ENCODE peak calls at places on chromosomes 6 and 20, in six cellular contexts. U is lower lobe of right lung, Y is cardiac muscle cell, V is neural progenitor cell, B is mesendoderm, E is IMR-90. Z is an unnamed sample. For H3K4me1, the result is how much of the 10 kb centered on the place peaks cover.

GRCh38 chr20:62367483-62368302 is 581 bp upstream of the LAMA5 start:
- DNase-seq in U (no peak), Y (peak), V (peak), B (peak), E (no peak), Z (peak)

GRCh38 chr20:52974155-52974554 is 2.0 kb downstream of the TSHZ2 start:
- DNase-seq in U (no peak), Y (peak), V (no peak), B (no peak), E (no peak), Z (no peak)

GRCh38 chr6:81751388-81752083 is 945 bp downstream of the TENT5A start:
- DNase-seq in U (peak), Y (peak), V (peak), B (peak), E (peak), Z (peak)

GRCh38 chr20:63095718-63096654 is 89.2 kb upstream of the BHLHE23 start:
- DNase-seq in U (peak), Y (no peak), V (no peak), B (no peak), E (no peak), Z (no peak)

GRCh38 chr6:18406955-18407738 is 20.0 kb downstream of the RNF144B start:
- DNase-seq in U (no peak), Y (no peak), V (no peak), B (no peak), E (no peak), Z (no peak)

GRCh38 chr6:35485402-35485877 is 11.4 kb downstream of the TEAD3 start:
- DNase-seq in U (no peak), Y (peak), V (peak), B (peak), E (no peak), Z (peak)

GRCh38 chr20:45500022-45500421 is 15.4 kb downstream of the SPINT3 start:
- DNase-seq in U (no peak), Y (no peak), V (no peak), B (no peak), E (no peak), Z (no peak)

GRCh38 chr20:46009847-46010246 is 1.1 kb downstream of the MMP9 start:
- DNase-seq in U (no peak), Y (no peak), V (peak), B (no peak), E (no peak), Z (no peak)

GRCh38 chr6:141988954-141989705 is 143.6 kb upstream of the GJE1 start:
- DNase-seq in U (no peak), Y (peak), V (peak), B (peak), E (peak), Z (no peak)

GRCh38 chr6:163416640-163417253 is 2.2 kb downstream of the QKI start:
- DNase-seq in U (no peak), Y (peak), V (peak), B (peak), E (peak), Z (peak)

GRCh38 chr20:47546184-47547033 is 44.7 kb downstream of the NCOA3 start:
- DNase-seq in U (no peak), Y (peak), V (no peak), B (no peak), E (peak), Z (no peak)

GRCh38 chr20:12989586-12989985 is 19.2 kb upstream of the SPTLC3 start:
- DNase-seq in U (no peak), Y (no peak), V (no peak), B (no peak), E (no peak), Z (no peak)

GRCh38 chr6:149965191-149966020 is 1.7 kb downstream of the ULBP1 start:
- DNase-seq in U (no peak), Y (no peak), V (peak), B (peak), E (no peak), Z (no peak)

GRCh38 chr6:74969591-74970267 is 236.1 kb downstream of the COL12A1 start:
- DNase-seq in U (no peak), Y (no peak), V (no peak), B (no peak), E (peak), Z (no peak)

GRCh38 chr6:38783436-38784228 is 68.5 kb downstream of the DNAH8 start:
- DNase-seq in U (no peak), Y (no peak), V (peak), B (no peak), E (no peak), Z (no peak)

GRCh38 chr20:37868998-37869861 is 33.7 kb upstream of the VSTM2L start:
- DNase-seq in U (no peak), Y (no peak), V (peak), B (no peak), E (no peak), Z (no peak)

GRCh38 chr6:35024601-35025054 is 116.5 kb downstream of the TCP11 start:
- DNase-seq in U (peak), Y (peak), V (peak), B (peak), E (peak), Z (no peak)

GRCh38 chr6:145809785-145810184 is 4.8 kb downstream of the FBXO30 start:
- DNase-seq in U (no peak), Y (peak), V (no peak), B (no peak), E (peak), Z (no peak)

GRCh38 chr6:4021862-4022715 is 56.8 kb downstream of the FAM217A start:
- DNase-seq in U (no peak), Y (no peak), V (no peak), B (no peak), E (no peak), Z (no peak)

GRCh38 chr6:4020822-4021132 is 58.2 kb downstream of the FAM217A start:
- DNase-seq in U (no peak), Y (no peak), V (no peak), B (no peak), E (no peak), Z (no peak)

GRCh38 chr6:4025681-4026080 is 53.3 kb downstream of the FAM217A start:
- DNase-seq in U (no peak), Y (no peak), V (no peak), B (no peak), E (no peak), Z (no peak)

GRCh38 chr6:4021133-4021861 is 57.6 kb downstream of the FAM217A start:
- DNase-seq in U (peak), Y (peak), V (peak), B (peak), E (peak), Z (peak)

GRCh38 chr6:4023240-4023639 is 55.7 kb downstream of the FAM217A start:
- DNase-seq in U (no peak), Y (no peak), V (no peak), B (no peak), E (no peak), Z (no peak)
- H3K4me3 ChIP-seq in U (peak), Y (peak), V (peak), B (no peak), E (no peak), Z (no peak)

DNA sequence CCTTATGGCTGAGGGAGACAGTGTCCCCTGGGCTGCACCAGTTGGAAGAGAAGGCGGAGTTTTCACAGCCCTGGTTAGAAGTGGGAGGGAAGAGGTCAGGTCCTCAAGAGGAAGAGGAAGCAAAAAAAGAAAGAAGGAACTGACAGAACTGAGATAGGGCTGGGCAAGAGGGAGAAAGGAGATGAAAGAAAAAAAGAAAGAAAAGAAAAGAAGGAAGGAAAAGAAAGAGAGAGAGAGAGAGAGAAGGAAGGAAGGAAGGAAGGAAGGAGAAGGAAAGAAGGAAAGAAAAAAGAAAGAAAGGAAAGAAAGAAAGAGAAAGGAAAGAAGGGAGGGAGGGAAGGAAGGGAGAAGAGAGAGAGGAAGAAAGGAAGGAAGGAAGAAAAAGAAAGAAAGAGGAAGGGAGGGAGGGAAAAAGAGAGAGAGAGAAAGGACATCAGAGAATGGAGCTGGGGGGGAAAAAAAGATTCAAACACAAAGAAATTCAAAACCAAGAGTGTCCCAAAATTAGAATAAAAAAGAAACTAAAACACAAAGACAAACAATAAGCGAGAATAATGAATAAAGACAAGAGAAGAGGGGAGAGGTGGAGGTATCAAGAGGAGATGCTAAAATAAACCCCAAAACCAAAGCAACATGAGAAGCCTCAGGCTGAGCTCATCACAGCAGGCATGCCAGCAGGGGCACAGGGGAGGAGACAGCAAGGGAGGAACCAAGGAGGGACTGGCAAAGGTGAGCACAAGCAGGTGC is 5.4 kb upstream of the FUCA2 start:
- DNase-seq in U (no peak), Y (no peak), V (no peak), B (no peak), E (no peak), Z (no peak)
- H3K4me1 ChIP-seq in U (under half), Y (under half), V (under half), B (under half), E (under half), Z (under half)

GRCh38 chr6:32192608-32193039 is at the start of gene GPSM3:
- DNase-seq in U (peak), Y (peak), V (no peak), B (peak), E (peak), Z (no peak)
- H3K4me3 ChIP-seq in U (peak), Y (no peak), V (no peak), B (no peak), E (no peak), Z (no peak)

GRCh38 chr20:4065405-4065841 is 50.1 kb upstream of the RNF24 start:
- DNase-seq in U (no peak), Y (peak), V (no peak), B (no peak), E (peak), Z (no peak)
- H3K4me1 ChIP-seq in U (under half), Y (under half), V (under half), B (under half), E (under half), Z (under half)

DNA sequence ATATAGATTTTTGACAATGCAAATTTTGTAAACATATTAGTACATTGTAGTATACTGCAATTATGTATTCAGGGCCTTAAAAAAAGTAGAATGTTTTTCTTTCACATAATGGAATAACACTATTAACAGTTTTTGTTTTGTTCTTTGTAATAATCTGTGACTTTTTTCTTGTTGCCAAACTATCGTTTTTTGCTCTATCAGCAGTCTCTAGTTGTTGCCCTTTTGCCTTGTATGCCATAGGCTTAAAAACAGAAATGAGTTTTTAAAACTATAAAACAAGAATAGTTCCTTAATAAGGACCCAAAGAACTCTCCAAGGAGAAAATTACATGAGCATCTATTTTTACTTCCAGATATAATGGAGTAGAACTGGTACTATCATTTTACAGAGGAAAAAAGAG is 29.5 kb downstream of the REPS1 start:
- DNase-seq in U (no peak), Y (no peak), V (no peak), B (no peak), E (no peak), Z (no peak)
- H3K4me3 ChIP-seq in U (no peak), Y (no peak), V (no peak), B (no peak), E (no peak), Z (no peak)

GRCh38 chr20:17666491-17666890 is 15.6 kb downstream of the RRBP1 start:
- DNase-seq in U (no peak), Y (peak), V (no peak), B (no peak), E (peak), Z (no peak)
- H3K4me1 ChIP-seq in U (under half), Y (under half), V (under half), B (under half), E (under half), Z (under half)

GRCh38 chr6:148497717-148498116 is 155.1 kb downstream of the SASH1 start:
- DNase-seq in U (no peak), Y (no peak), V (no peak), B (no peak), E (no peak), Z (no peak)

GRCh38 chr6:148500402-148500801 is 157.8 kb downstream of the SASH1 start:
- DNase-seq in U (no peak), Y (no peak), V (no peak), B (no peak), E (no peak), Z (no peak)

GRCh38 chr6:148502773-148503135 is 160.1 kb downstream of the SASH1 start:
- DNase-seq in U (no peak), Y (peak), V (no peak), B (no peak), E (no peak), Z (no peak)

GRCh38 chr6:148502083-148502772 is 159.6 kb downstream of the SASH1 start:
- DNase-seq in U (no peak), Y (peak), V (no peak), B (no peak), E (peak), Z (no peak)

GRCh38 chr6:148501178-148501590 is 158.5 kb downstream of the SASH1 start:
- DNase-seq in U (no peak), Y (peak), V (no peak), B (no peak), E (peak), Z (peak)
- H3K4me3 ChIP-seq in U (no peak), Y (no peak), V (no peak), B (no peak), E (no peak), Z (no peak)

DNA sequence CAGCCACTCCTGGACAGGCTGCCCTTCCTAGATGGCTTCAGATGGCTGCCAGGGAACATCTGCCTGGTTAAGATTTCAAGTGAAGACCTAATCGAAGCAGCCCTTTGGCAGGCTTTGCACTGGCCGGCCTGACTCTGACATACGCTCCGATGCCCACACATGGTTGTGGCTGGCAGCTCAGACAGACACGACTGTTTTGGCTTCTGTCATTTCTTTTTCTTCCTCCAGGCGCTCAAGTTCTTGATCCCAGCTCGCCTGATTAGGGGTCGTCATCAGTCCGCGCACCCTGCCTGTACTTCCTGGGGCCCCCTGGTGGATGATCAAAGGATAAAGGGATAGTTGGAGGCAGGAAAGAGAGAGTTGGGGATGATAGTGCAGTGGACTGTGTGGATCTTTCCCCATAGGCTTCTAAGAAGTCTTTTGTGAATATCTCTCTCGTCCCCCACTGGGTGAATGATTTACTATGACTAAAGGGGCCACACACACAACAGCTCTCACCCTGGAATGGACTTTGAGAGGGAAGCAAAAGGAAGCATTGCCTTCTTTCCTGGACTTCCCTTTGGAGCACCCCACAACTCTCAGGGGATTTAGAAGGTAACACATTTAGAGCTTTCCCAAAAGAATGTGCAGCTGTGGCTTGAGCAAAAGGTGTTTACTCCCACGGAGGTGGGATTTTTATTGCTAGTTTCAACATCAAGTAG is 21.4 kb upstream of the TRAM2 start:
- DNase-seq in U (no peak), Y (peak), V (peak), B (peak), E (peak), Z (peak)
- H3K4me1 ChIP-seq in U (under half), Y (under half), V (under half), B (under half), E (under half), Z (under half)

GRCh38 chr6:125986956-125987617 is 747 bp downstream of the TRMT11 start:
- DNase-seq in U (no peak), Y (peak), V (no peak), B (peak), E (peak), Z (no peak)

GRCh38 chr6:125989631-125990030 is 3.3 kb downstream of the TRMT11 start:
- DNase-seq in U (no peak), Y (no peak), V (no peak), B (peak), E (peak), Z (no peak)

GRCh38 chr6:125986295-125986955 is at the start of gene TRMT11:
- DNase-seq in U (peak), Y (peak), V (peak), B (peak), E (peak), Z (peak)

GRCh38 chr6:125985967-125986294 is 409 bp upstream of the TRMT11 start:
- DNase-seq in U (no peak), Y (no peak), V (no peak), B (no peak), E (no peak), Z (no peak)

DNA sequence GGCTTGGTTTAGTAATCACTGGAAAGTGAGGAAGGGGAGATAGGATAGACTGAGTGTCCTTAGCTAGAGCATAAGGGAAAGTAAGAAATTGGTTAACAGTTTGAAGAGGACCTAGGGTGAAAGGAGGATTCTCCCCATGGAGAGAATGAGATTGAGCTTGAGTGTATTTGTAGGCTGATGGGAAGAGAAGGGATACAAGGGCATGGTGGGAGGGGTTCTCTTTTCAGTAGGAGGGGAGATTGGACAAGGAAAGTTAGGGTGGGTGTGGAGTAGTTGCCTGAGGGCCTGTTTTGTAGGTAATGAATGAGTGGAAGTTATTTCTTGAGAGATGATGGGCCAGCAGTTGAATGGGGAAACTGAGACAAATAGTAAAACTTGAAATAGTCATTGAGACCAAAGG is 1.9 kb downstream of the TRMT11 start:
- DNase-seq in U (no peak), Y (no peak), V (no peak), B (no peak), E (no peak), Z (no peak)
- H3K4me3 ChIP-seq in U (no peak), Y (no peak), V (peak), B (no peak), E (no peak), Z (no peak)